ENCODE peak calls at places on chromosomes 12 and 14, in six cellular contexts. D is PC-3, J is lung, V is brain microvascular endothelial cell, L is tibial artery, X is fibroblast of lung. K is an unnamed sample.

GRCh38 chr12:92989715-92990484 is 60.8 kb upstream of the EEA1 start:
- DNase-seq in D (no peak), J (no peak), V (no peak), L (no peak), X (no peak), K (no peak)

GRCh38 chr14:72023128-72024042 is 91.2 kb downstream of the RGS6 start:
- DNase-seq in D (peak; percentile 93), J (no peak), V (no peak), L (no peak), X (no peak), K (no peak)

GRCh38 chr14:99321955-99322730 is 50.1 kb upstream of the BCL11B start:
- DNase-seq in D (no peak), J (no peak), V (no peak), L (no peak), X (no peak), K (no peak)

GRCh38 chr12:109927622-109928021 is 27.5 kb downstream of the TCHP start:
- DNase-seq in D (peak; percentile 69), J (no peak), V (peak; percentile 36), L (no peak), X (peak; percentile 22), K (peak; percentile 39)

GRCh38 chr12:53173085-53173715 is 7.3 kb upstream of the ZNF740 start:
- DNase-seq in D (peak; percentile 68), J (no peak), V (no peak), L (no peak), X (peak; percentile 50), K (no peak)

GRCh38 chr12:75364918-75365317 is 26.0 kb upstream of the GLIPR1L2 start:
- DNase-seq in D (no peak), J (no peak), V (no peak), L (no peak), X (no peak), K (no peak)

GRCh38 chr12:98456583-98457573 is 58.5 kb upstream of the TMPO start:
- DNase-seq in D (no peak), J (no peak), V (no peak), L (peak; percentile 28), X (peak; percentile 72), K (no peak)

GRCh38 chr14:74647834-74648361 is 35.9 kb upstream of the LTBP2 start:
- DNase-seq in D (no peak), J (no peak), V (no peak), L (no peak), X (no peak), K (no peak)

GRCh38 chr12:105214141-105214540 is 21.8 kb downstream of the APPL2 start:
- DNase-seq in D (peak; percentile 96), J (no peak), V (no peak), L (no peak), X (peak; percentile 40), K (no peak)

GRCh38 chr14:26531894-26532293 is 65.9 kb downstream of the NOVA1 start:
- DNase-seq in D (peak; percentile 76), J (no peak), V (peak; percentile 24), L (no peak), X (peak; percentile 86), K (no peak)

GRCh38 chr12:111976860-111977259 is 36.1 kb downstream of the TMEM116 start:
- DNase-seq in D (no peak), J (no peak), V (no peak), L (no peak), X (no peak), K (no peak)

GRCh38 chr12:112406519-112407488 is 2.6 kb downstream of the RPL6 start:
- DNase-seq in D (no peak), J (no peak), V (no peak), L (no peak), X (no peak), K (no peak)

GRCh38 chr12:106861984-106862894 is 87.8 kb downstream of the RIC8B start:
- DNase-seq in D (peak; percentile 82), J (no peak), V (no peak), L (no peak), X (peak; percentile 76), K (no peak)

GRCh38 chr12:87117516-87117915 is 861.3 kb upstream of the MGAT4C start:
- DNase-seq in D (no peak), J (no peak), V (no peak), L (no peak), X (no peak), K (no peak)

GRCh38 chr14:88346048-88346639 is 23.1 kb upstream of the KCNK10 start:
- DNase-seq in D (peak; percentile 96), J (no peak), V (no peak), L (no peak), X (no peak), K (no peak)

GRCh38 chr14:104553166-104554087 is 26.1 kb upstream of the C14orf180 start:
- DNase-seq in D (no peak), J (no peak), V (no peak), L (peak; percentile 9), X (no peak), K (no peak)

GRCh38 chr14:95313707-95314106 is 6.0 kb downstream of the CLMN start:
- DNase-seq in D (peak; percentile 33), J (peak; percentile 73), V (peak; percentile 56), L (peak; percentile 84), X (peak; percentile 15), K (no peak)

GRCh38 chr14:75010472-75010871 is 7.8 kb downstream of the EIF2B2 start:
- DNase-seq in D (no peak), J (no peak), V (no peak), L (no peak), X (no peak), K (no peak)

GRCh38 chr12:124496584-124496983 is 70.8 kb downstream of the NCOR2 start:
- DNase-seq in D (peak; percentile 13), J (no peak), V (no peak), L (no peak), X (no peak), K (no peak)

GRCh38 chr12:96044017-96044985 is 8.9 kb upstream of the LTA4H start:
- DNase-seq in D (peak; percentile 78), J (no peak), V (peak; percentile 40), L (no peak), X (peak; percentile 69), K (no peak)

GRCh38 chr14:51609251-51609986 is 42.3 kb upstream of the FRMD6 start:
- DNase-seq in D (no peak), J (no peak), V (no peak), L (no peak), X (peak; percentile 50), K (no peak)

DNA sequence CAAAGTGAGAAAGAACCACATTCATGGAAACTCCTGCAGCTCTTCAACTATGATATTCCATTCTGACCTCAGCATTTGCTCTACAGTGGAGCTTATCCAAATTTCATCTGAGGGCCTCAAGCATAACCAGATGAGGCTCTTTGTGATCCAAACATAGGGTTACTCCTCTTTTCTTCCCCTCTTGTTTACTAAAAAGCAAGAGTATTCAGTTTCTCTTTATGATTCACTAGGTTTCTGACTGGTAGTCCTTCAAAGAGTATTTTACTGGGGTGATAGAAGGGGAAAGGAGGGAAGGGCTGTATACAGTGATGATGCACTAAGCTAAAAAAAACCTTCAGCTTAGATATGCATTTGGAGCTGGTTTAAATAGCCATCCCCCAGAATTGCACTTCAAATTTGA is 91.1 kb downstream of the DUSP6 start:
- DNase-seq in D (no peak), J (no peak), V (no peak), L (no peak), X (no peak), K (no peak)
- H3K27ac ChIP-seq in D (no peak overlapping the region), J (no peak overlapping the region), V (no peak overlapping the region), L (no peak overlapping the region), X (no peak overlapping the region), K (no peak overlapping the region)

GRCh38 chr12:15982471-15982870 is 71.3 kb downstream of the DERA start:
- DNase-seq in D (peak; percentile 46), J (no peak), V (peak; percentile 26), L (no peak), X (peak; percentile 61), K (no peak)
- TF ChIP-seq CTCF in D (peak; percentile 55), J (no peak), V (peak; percentile 55), L (peak; percentile 27), X (peak; percentile 75), K (peak; percentile 39)

GRCh38 chr12:114655934-114656697 is 27.9 kb downstream of the TBX3 start:
- DNase-seq in D (peak; percentile 44), J (no peak), V (peak; percentile 94), L (no peak), X (peak; percentile 69), K (no peak)
- H3K27ac ChIP-seq in D (no peak overlapping the region), J (no peak overlapping the region), V (peak overlapping the region; percentile 60), L (no peak overlapping the region), X (no peak overlapping the region), K (no peak overlapping the region)

DNA sequence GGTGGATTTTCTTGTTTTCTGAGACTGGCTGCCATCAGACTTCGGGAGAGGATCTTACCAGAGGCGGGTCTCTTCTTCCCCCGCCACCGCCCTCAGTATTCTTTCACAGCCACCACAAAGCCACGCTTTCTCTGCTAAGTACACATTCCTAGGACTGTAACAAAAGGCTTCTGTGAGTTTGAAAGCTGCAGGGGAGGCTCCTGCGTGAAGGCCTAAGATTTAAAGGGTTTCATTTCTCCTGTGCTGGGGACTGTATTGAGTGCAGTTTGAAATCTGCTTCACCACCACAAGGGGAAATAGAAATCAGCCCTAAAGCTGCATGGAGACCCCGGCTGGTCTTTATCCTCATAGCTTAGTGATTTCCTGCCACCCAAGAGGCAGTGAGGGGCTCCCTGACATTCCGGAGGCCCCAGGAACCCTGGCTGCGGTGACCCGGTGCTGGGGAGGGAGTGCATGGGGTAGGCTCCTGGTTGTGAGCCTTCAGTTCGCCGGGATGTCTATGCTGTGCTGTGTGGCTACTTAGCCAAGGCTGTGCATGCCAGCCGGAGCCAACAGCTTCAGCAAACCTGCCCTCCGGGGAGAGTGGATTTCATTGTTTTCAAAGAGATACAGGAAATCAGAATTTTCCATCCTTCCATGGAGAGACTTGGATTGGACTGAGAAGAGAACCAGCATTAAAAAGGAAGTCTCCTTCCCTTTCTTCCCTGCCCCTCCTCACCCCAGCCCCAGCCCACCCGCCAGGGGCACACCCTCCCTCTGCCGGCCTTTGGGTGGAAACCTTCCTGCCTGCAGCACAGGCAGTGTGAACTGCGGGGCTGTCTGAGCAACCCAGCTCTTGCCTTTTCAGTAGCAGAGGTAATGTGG is 163.3 kb downstream of the ETV6 start:
- DNase-seq in D (no peak), J (no peak), V (no peak), L (peak; percentile 49), X (peak; percentile 70), K (peak; percentile 81)
- TF ChIP-seq CTCF in D (no peak), J (no peak), V (peak; percentile 45), L (no peak), X (peak; percentile 17), K (peak; percentile 62)

DNA sequence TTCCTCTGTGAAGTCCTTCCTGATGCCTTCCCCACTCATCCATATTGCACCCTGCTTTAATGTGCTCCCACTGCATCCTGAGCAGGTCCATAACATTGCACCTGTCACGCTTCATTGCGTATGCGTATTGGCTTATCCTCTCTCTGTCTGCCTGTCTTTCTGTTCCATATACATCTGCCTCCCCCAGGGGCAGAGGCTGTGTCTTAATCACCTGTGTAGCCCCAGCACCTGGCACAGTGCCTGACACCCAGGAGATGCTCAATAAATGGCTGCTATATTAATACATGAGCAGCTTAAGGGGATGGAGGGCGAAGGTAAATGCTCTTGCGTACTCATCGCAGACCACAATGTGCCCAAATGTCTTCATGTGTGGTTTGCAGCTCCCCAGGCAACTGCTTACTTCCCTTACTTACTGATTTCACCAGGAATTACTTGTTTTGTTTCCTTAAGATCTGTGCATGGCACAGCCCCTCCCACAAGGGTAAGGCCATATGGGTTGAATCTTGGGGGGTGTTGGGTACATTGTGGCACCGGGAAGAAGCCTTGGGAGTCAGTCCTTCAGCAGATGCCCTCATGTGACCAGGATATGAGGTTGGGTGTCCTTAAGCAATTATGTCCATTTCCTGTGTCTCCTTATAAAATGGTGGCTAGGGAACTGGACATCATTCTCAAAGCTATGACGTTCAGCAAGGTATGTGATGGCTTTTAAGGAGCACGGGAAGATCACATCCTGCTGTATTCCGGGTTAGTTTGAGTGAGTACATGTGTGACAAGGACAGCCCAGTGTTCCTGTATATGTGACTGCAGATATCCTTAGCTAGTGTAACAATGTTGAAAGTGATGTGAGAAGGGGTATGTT is 848 bp upstream of the CPNE6 start:
- DNase-seq in D (no peak), J (no peak), V (no peak), L (no peak), X (no peak), K (no peak)
- H3K27ac ChIP-seq in D (no peak overlapping the region), J (no peak overlapping the region), V (no peak overlapping the region), L (no peak overlapping the region), X (no peak overlapping the region), K (no peak overlapping the region)